ENCODE peak calls at places on chromosomes 5 and 9, in seven cellular contexts. T is mesenchymal stem cell, P is lower leg skin, C is stomach, W is right atrium auricular region, V is pancreas, I is astrocyte of the cerebellum. D is an unnamed sample.

GRCh38 chr5:28374492-28374934 is 1336.1 kb upstream of the CDH9 start:
- DNase-seq in T (peak; percentile 2), P (no peak), C (no peak), W (no peak), V (no peak), I (no peak), D (no peak)

GRCh38 chr9:127974769-127975261 is 6.0 kb downstream of the EEIG1 start:
- DNase-seq in T (no peak), P (peak; percentile 94), C (no peak), W (no peak), V (no peak), I (no peak), D (no peak)

GRCh38 chr9:9754186-9754585 is 858.6 kb downstream of the PTPRD start:
- DNase-seq in T (peak; percentile 45), P (no peak), C (no peak), W (no peak), V (no peak), I (no peak), D (no peak)

GRCh38 chr9:93022066-93022465 is 36.4 kb upstream of the SUSD3 start:
- DNase-seq in T (no peak), P (no peak), C (no peak), W (no peak), V (no peak), I (no peak), D (no peak)

GRCh38 chr5:180605554-180606214 is 14.4 kb upstream of the SCGB3A1 start:
- DNase-seq in T (peak; percentile 39), P (peak; percentile 86), C (peak; percentile 69), W (no peak), V (peak; percentile 44), I (peak; percentile 12), D (peak; percentile 73)

GRCh38 chr5:176774216-176775171 is 35.9 kb upstream of the UNC5A start:
- DNase-seq in T (no peak), P (peak; percentile 65), C (no peak), W (peak; percentile 50), V (no peak), I (no peak), D (no peak)

GRCh38 chr9:92807031-92807756 is 42.6 kb upstream of the BICD2 start:
- DNase-seq in T (no peak), P (no peak), C (no peak), W (no peak), V (no peak), I (no peak), D (no peak)

GRCh38 chr9:99092643-99093491 is 12.0 kb upstream of the TGFBR1 start:
- DNase-seq in T (no peak), P (no peak), C (no peak), W (no peak), V (no peak), I (no peak), D (peak; percentile 83)

GRCh38 chr9:112174223-112174964 is 703 bp downstream of the SUSD1 start:
- DNase-seq in T (peak; percentile 65), P (peak; percentile 89), C (peak; percentile 79), W (peak; percentile 72), V (peak; percentile 58), I (no peak), D (peak; percentile 70)

GRCh38 chr5:77423022-77423750 is 68.9 kb downstream of the WDR41 start:
- DNase-seq in T (peak; percentile 55), P (no peak), C (no peak), W (no peak), V (no peak), I (peak; percentile 41), D (no peak)

GRCh38 chr5:100890514-100891008 is 12.5 kb downstream of the ST8SIA4 start:
- DNase-seq in T (peak; percentile 27), P (no peak), C (no peak), W (no peak), V (no peak), I (no peak), D (no peak)
- H3K4me3 ChIP-seq in T (no peak overlapping the region), P (no peak overlapping the region), C (no peak overlapping the region), W (peak overlapping the region; percentile 3), V (no peak overlapping the region), I (no peak overlapping the region), D (peak overlapping the region; percentile 43)

GRCh38 chr5:151159649-151160373 is 2.2 kb upstream of the ANXA6 start:
- DNase-seq in T (no peak), P (no peak), C (no peak), W (no peak), V (no peak), I (no peak), D (no peak)
- H3K4me3 ChIP-seq in T (no peak overlapping the region), P (no peak overlapping the region), C (no peak overlapping the region), W (no peak overlapping the region), V (no peak overlapping the region), I (no peak overlapping the region), D (no peak overlapping the region)

GRCh38 chr5:106543330-106543729 is 1127.4 kb downstream of the EFNA5 start:
- DNase-seq in T (no peak), P (no peak), C (no peak), W (no peak), V (no peak), I (no peak), D (no peak)

DNA sequence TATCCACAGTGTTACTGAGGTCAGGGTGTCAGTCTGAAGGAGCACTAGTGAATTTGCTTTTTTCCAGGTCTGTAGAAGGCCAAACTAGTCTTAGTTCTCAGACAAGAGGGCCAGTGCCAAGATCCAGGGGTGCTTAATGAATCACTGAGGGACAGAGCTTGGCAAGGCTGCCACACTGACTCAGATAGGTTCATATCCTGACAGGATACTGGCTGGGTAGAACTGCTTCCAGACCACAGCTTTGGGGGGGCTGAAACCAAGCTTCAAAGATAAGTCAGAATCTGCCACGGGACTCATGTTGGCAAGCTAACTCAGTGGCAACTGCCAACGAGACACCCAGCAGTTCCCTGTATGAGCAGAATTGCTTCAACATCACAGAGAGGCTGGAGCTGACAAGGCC is 1125.4 kb downstream of the EFNA5 start:
- DNase-seq in T (no peak), P (no peak), C (no peak), W (no peak), V (no peak), I (peak; percentile 57), D (no peak)
- H3K4me3 ChIP-seq in T (no peak overlapping the region), P (no peak overlapping the region), C (no peak overlapping the region), W (no peak overlapping the region), V (no peak overlapping the region), I (no peak overlapping the region), D (no peak overlapping the region)

GRCh38 chr9:27109621-27110020 is 596 bp downstream of the TEK start:
- DNase-seq in T (no peak), P (no peak), C (no peak), W (no peak), V (no peak), I (no peak), D (no peak)
- H3K4me3 ChIP-seq in T (no peak overlapping the region), P (no peak overlapping the region), C (peak overlapping the region; percentile 13), W (peak overlapping the region; percentile 41), V (no peak overlapping the region), I (peak overlapping the region; percentile 4), D (no peak overlapping the region)

GRCh38 chr5:122311400-122311887 is 593 bp upstream of the SNCAIP start:
- DNase-seq in T (no peak), P (no peak), C (no peak), W (no peak), V (no peak), I (no peak), D (no peak)
- H3K4me3 ChIP-seq in T (peak overlapping the region; percentile 63), P (peak overlapping the region; percentile 26), C (peak overlapping the region; percentile 57), W (peak overlapping the region; percentile 61), V (no peak overlapping the region), I (peak overlapping the region; percentile 79), D (no peak overlapping the region)

DNA sequence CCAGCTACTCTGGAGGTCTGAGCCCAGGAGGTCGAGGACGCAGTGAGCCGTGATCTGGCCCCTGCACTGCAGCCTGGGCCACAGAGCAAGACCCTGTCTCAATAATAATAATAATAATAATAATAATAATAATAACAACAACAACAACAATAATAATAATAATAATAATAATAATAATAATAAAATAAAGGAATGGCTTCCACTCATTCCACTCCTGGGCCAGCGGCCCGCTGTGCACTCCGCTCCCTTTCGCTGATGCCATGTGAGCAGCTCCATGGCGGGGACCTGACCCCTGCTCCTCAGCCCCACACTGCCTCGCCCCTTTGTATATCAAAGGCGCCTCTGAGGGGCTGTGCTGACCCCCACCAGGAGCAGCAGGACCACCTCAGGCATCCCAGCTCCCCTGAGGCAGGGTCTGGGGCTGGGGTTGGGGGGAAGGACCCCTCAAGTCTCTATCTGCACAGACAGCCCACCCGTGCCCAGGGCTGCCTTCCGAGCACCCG is 20.0 kb downstream of the GBGT1 start:
- DNase-seq in T (no peak), P (peak; percentile 84), C (peak; percentile 24), W (no peak), V (no peak), I (no peak), D (no peak)
- H3K4me3 ChIP-seq in T (no peak overlapping the region), P (no peak overlapping the region), C (peak overlapping the region; percentile 40), W (peak overlapping the region; percentile 48), V (no peak overlapping the region), I (no peak overlapping the region), D (no peak overlapping the region)